ENCODE peak calls at places on chromosome 19, in five cellular contexts. Z is NCI-H1092 treated with DMSO at 0.1 percent for 48 hours; F is stimulated activated CD8-positive, alpha-beta memory T cell treated with anti-CD3 and anti-CD28 coated beads, Interleukin-2, amount 100 ng/mL, for 1 hour; Q is amygdala; K is CD8-positive, alpha-beta memory T cell. H is an unnamed sample.

GRCh38 chr19:911197-912033 is 1.6 kb downstream of the R3HDM4 start:
- DNase-seq in Z (no peak), F (no peak), Q (no peak), K (no peak), H (no peak)

GRCh38 chr19:15672580-15673175 is at the start of gene CYP4F12:
- DNase-seq in Z (no peak), F (peak), Q (no peak), K (peak), H (peak)

GRCh38 chr19:35061583-35062373 is 20.3 kb downstream of the HPN start:
- DNase-seq in Z (no peak), F (no peak), Q (no peak), K (no peak), H (no peak)

GRCh38 chr19:5691205-5691929 is 1.3 kb downstream of the RPL36 start:
- DNase-seq in Z (peak), F (no peak), Q (no peak), K (peak), H (no peak)

GRCh38 chr19:19170053-19170945 is at the start of gene MEF2B:
- DNase-seq in Z (peak), F (peak), Q (no peak), K (peak), H (no peak)

GRCh38 chr19:19626516-19627441 is 1.2 kb downstream of the LPAR2 start:
- DNase-seq in Z (no peak), F (no peak), Q (no peak), K (no peak), H (no peak)

GRCh38 chr19:39390460-39390758 is 497 bp downstream of the PAF1 start:
- DNase-seq in Z (no peak), F (no peak), Q (no peak), K (no peak), H (no peak)

GRCh38 chr19:5687360-5688198 is 2.5 kb upstream of the RPL36 start:
- DNase-seq in Z (no peak), F (no peak), Q (no peak), K (no peak), H (no peak)

GRCh38 chr19:22144394-22144793 is 52.4 kb downstream of the ZNF676 start:
- DNase-seq in Z (no peak), F (no peak), Q (no peak), K (no peak), H (no peak)

GRCh38 chr19:35123573-35123972 is 8.0 kb downstream of the FXYD3 start:
- DNase-seq in Z (no peak), F (no peak), Q (no peak), K (no peak), H (no peak)

GRCh38 chr19:7869453-7869909 is 4.7 kb downstream of the PRR36 start:
- DNase-seq in Z (no peak), F (peak), Q (no peak), K (peak), H (no peak)

GRCh38 chr19:13029893-13030292 is 34.6 kb downstream of the NFIX start:
- DNase-seq in Z (no peak), F (no peak), Q (no peak), K (no peak), H (no peak)

GRCh38 chr19:16249826-16250434 is 52.2 kb downstream of the AP1M1 start:
- DNase-seq in Z (no peak), F (no peak), Q (no peak), K (no peak), H (no peak)

GRCh38 chr19:17468302-17469091 is 1.8 kb upstream of the SLC27A1 start:
- DNase-seq in Z (no peak), F (no peak), Q (peak), K (no peak), H (no peak)

GRCh38 chr19:51108805-51109146 is 567 bp upstream of the CTU1 start:
- DNase-seq in Z (peak), F (no peak), Q (peak), K (no peak), H (no peak)

GRCh38 chr19:21751379-21751778 is 16.0 kb downstream of the ZNF100 start:
- DNase-seq in Z (no peak), F (no peak), Q (no peak), K (no peak), H (no peak)

GRCh38 chr19:33900817-33901216 is 104.1 kb downstream of the KCTD15 start:
- DNase-seq in Z (no peak), F (no peak), Q (no peak), K (no peak), H (no peak)

H was measured in SW 1271.